ENCODE peak calls at places on chromosomes 6 and 20, in four cellular contexts. U is neural progenitor cell, Q is kidney, S is tibial nerve. D is an unnamed sample.

GRCh38 chr6:136067731-136068341 is 182.3 kb downstream of the MTFR2 start:
- DNase-seq in U (peak; percentile 41), Q (peak; percentile 55), S (no peak), D (no peak)

GRCh38 chr20:25676164-25676809 is 20.4 kb downstream of the ZNF337 start:
- DNase-seq in U (no peak), Q (no peak), S (no peak), D (no peak)

GRCh38 chr6:125945378-125946141 is 11.0 kb upstream of the HINT3 start:
- DNase-seq in U (no peak), Q (no peak), S (no peak), D (no peak)

GRCh38 chr20:62782893-62783278 is 13.4 kb upstream of the MRGBP start:
- DNase-seq in U (no peak), Q (no peak), S (no peak), D (peak; percentile 55)

GRCh38 chr6:165937564-165938358 is 229.9 kb downstream of the TBXT start:
- DNase-seq in U (no peak), Q (no peak), S (no peak), D (no peak)

GRCh38 chr6:133814797-133815196 is 74.1 kb upstream of the TCF21 start:
- DNase-seq in U (no peak), Q (no peak), S (no peak), D (no peak)

GRCh38 chr6:48032156-48032555 is 78.8 kb downstream of the PTCHD4 start:
- DNase-seq in U (no peak), Q (no peak), S (no peak), D (no peak)

GRCh38 chr6:131976545-131977061 is 25.4 kb upstream of the CCN2 start:
- DNase-seq in U (no peak), Q (no peak), S (no peak), D (no peak)

GRCh38 chr6:68237205-68237604 is 397.9 kb upstream of the ADGRB3 start:
- DNase-seq in U (no peak), Q (no peak), S (no peak), D (no peak)

GRCh38 chr20:2652724-2653510 is 485 bp downstream of the NOP56 start:
- DNase-seq in U (peak; percentile 36), Q (no peak), S (no peak), D (no peak)

GRCh38 chr6:72913797-72914196 is 291.9 kb downstream of the KCNQ5 start:
- DNase-seq in U (no peak), Q (no peak), S (no peak), D (no peak)

GRCh38 chr6:83868639-83869038 is 9.2 kb downstream of the CYB5R4 start:
- DNase-seq in U (no peak), Q (no peak), S (no peak), D (no peak)

GRCh38 chr6:110877569-110877968 is 3.0 kb downstream of the AMD1 start:
- DNase-seq in U (no peak), Q (no peak), S (no peak), D (no peak)

GRCh38 chr20:62227977-62228958 is 8.2 kb upstream of the HRH3 start:
- DNase-seq in U (peak; percentile 44), Q (no peak), S (no peak), D (no peak)

GRCh38 chr20:31819083-31819784 is at the start of gene MYLK2:
- DNase-seq in U (no peak), Q (no peak), S (no peak), D (no peak)

GRCh38 chr6:142671791-142672190 is 273.2 kb downstream of the HIVEP2 start:
- DNase-seq in U (no peak), Q (no peak), S (no peak), D (no peak)

GRCh38 chr6:110690106-110690654 is 125.1 kb downstream of the CDK19 start:
- DNase-seq in U (no peak), Q (no peak), S (no peak), D (no peak)

GRCh38 chr20:19003759-19004336 is 190.3 kb downstream of the SCP2D1 start:
- DNase-seq in U (no peak), Q (no peak), S (no peak), D (no peak)

GRCh38 chr20:36847009-36847709 is 28.8 kb upstream of the TLDC2 start:
- DNase-seq in U (peak; percentile 78), Q (no peak), S (peak; percentile 65), D (no peak)

GRCh38 chr6:165515963-165516624 is 146.9 kb downstream of the PDE10A start:
- DNase-seq in U (no peak), Q (no peak), S (no peak), D (no peak)

GRCh38 chr6:47132724-47133123 is 90.6 kb upstream of the ADGRF1 start:
- DNase-seq in U (no peak), Q (no peak), S (no peak), D (no peak)

GRCh38 chr6:15364401-15365037 is 118.7 kb downstream of the JARID2 start:
- DNase-seq in U (no peak), Q (no peak), S (no peak), D (no peak)

GRCh38 chr6:105835373-105835772 is 250.8 kb upstream of the PRDM1 start:
- DNase-seq in U (peak; percentile 78), Q (no peak), S (no peak), D (no peak)

GRCh38 chr20:40600441-40601235 is 88.4 kb downstream of the MAFB start:
- DNase-seq in U (no peak), Q (no peak), S (no peak), D (no peak)

DNA sequence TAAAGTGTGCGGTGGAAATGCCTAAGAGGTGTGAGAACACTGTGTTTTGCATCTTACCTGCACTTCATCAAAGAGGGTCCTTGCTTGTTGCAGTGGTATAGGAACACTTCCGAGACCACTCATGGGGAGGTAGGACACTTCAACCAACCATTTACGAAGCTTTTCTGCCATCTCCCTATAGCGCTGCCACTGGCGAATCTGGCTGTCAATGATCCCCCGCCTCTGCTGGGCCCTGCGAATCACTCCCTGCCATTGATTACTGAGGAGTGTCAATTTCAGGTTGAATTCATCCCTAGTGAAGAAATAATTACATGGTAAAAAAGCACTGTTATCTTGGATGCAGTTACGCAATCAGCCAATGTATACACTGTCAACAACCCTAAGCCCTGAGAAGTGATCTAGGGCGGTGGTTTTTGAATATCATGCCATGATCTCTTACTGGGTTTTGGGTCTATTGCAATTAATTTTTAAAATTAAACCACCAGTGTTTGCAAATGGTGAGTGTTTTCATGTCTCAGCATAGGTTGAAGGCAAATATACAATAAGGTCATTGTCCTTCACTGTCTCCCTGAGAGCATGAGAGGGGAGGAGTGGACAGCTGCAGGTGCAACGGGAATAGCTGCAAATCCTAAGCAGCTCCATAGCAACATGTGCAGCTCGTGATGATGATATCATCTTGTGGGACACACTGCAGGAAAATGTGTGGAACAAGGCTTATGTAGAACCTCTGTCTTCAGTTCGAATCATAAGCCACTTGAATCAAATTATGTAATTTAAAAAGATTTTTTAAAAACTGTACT is 400.6 kb downstream of the ESR1 start:
- DNase-seq in U (no peak), Q (no peak), S (no peak), D (no peak)
- H3K36me3 ChIP-seq in U (no peaks in the 10 kb centered on the region), Q (peaks cover 62% of the 10 kb centered on the region), S (peaks cover 94% of the 10 kb centered on the region), D (peaks cover 55% of the 10 kb centered on the region)

GRCh38 chr20:45948261-45948733 is 13.8 kb downstream of the PCIF1 start:
- DNase-seq in U (no peak), Q (peak; percentile 62), S (no peak), D (no peak)
- H3K36me3 ChIP-seq in U (no peaks in the 10 kb centered on the region), Q (peaks cover 83% of the 10 kb centered on the region), S (peaks cover 100% of the 10 kb centered on the region), D (peaks cover 41% of the 10 kb centered on the region)

DNA sequence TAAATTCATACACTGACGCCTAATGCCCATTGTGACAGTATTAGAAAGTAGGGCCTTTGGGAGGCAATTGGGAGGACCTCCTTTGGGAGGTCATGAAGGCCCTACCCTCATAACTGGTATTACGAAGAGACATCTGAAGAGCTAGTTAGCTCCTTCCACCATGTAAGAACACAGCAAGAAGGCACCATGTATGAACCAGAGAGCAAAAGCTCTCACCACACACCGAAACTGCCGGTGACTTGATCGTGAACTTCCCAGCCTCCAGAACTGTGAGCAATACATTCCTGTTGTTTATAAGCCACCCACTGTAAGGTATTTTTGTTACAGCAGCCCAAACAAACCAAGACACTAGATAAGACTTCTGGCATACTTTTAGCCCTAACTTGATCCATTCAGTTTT is 41.8 kb downstream of the GCLC start:
- DNase-seq in U (no peak), Q (no peak), S (no peak), D (no peak)
- H3K36me3 ChIP-seq in U (peaks cover 7% of the 10 kb centered on the region), Q (peaks cover 37% of the 10 kb centered on the region), S (peaks cover 86% of the 10 kb centered on the region), D (no peaks in the 10 kb centered on the region)

DNA sequence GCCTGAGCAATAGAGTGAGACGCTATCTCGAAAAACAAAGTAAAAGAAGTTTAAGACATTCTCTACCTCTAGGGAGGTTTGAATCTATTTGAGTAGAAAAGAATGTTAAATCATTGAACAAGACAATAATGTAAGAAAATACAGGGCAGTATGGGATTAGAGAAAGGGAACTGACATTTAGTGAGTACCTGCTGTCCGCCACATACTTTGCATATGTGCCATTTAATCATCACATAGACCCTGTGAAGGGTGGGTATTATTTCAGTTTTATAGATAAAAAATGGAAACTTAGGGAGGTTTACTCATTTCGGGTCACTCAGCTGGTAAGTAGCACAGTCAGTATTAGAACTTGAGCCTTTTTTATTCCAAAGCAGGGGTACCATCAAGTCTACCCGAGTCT is 31.4 kb downstream of the STK4 start:
- DNase-seq in U (no peak), Q (no peak), S (no peak), D (no peak)
- H3K36me3 ChIP-seq in U (no peaks in the 10 kb centered on the region), Q (peaks cover 30% of the 10 kb centered on the region), S (peaks cover 69% of the 10 kb centered on the region), D (peaks cover 41% of the 10 kb centered on the region)